ENCODE peak calls at places on chromosomes 3 and 15, in seven cellular contexts. D, O, U, X, Z, E and J are unnamed samples.

GRCh38 chr15:36284911-36285310 is 294.5 kb upstream of the CDIN1 start:
- DNase-seq in D (no peak), O (no peak), U (no peak), X (no peak), Z (no peak), E (no peak), J (peak; percentile 9)

GRCh38 chr15:31098953-31099740 is 2.4 kb downstream of the TRPM1 start:
- DNase-seq in D (no peak), O (no peak), U (no peak), X (no peak), Z (no peak), E (no peak), J (no peak)

GRCh38 chr3:129289201-129289921 is 10.7 kb downstream of the HMCES start:
- DNase-seq in D (no peak), O (no peak), U (no peak), X (no peak), Z (peak; percentile 95), E (no peak), J (no peak)

GRCh38 chr3:189573004-189573403 is 58.2 kb upstream of the TP63 start:
- DNase-seq in D (no peak), O (no peak), U (no peak), X (no peak), Z (no peak), E (no peak), J (no peak)

GRCh38 chr3:154214320-154214719 is 93.1 kb downstream of the ARHGEF26 start:
- DNase-seq in D (no peak), O (no peak), U (no peak), X (no peak), Z (peak; percentile 63), E (no peak), J (no peak)

GRCh38 chr3:61991706-61992105 is 381.6 kb downstream of the FEZF2 start:
- DNase-seq in D (no peak), O (no peak), U (no peak), X (no peak), Z (no peak), E (no peak), J (no peak)

GRCh38 chr3:126313580-126314304 is 43.5 kb downstream of the KLF15 start:
- DNase-seq in D (peak; percentile 29), O (no peak), U (no peak), X (peak; percentile 48), Z (peak; percentile 8), E (no peak), J (no peak)

GRCh38 chr15:36130641-36131310 is 448.6 kb upstream of the CDIN1 start:
- DNase-seq in D (no peak), O (no peak), U (no peak), X (no peak), Z (peak; percentile 26), E (no peak), J (no peak)

GRCh38 chr3:56408761-56409196 is 59.5 kb downstream of the ERC2 start:
- DNase-seq in D (no peak), O (no peak), U (no peak), X (no peak), Z (no peak), E (no peak), J (no peak)

GRCh38 chr3:87855626-87856025 is 203.2 kb downstream of the CGGBP1 start:
- DNase-seq in D (no peak), O (no peak), U (no peak), X (no peak), Z (peak; percentile 73), E (peak; percentile 5), J (no peak)

GRCh38 chr15:61195116-61196002 is 33.7 kb downstream of the RORA start:
- DNase-seq in D (no peak), O (peak; percentile 33), U (no peak), X (no peak), Z (peak; percentile 63), E (peak; percentile 8), J (no peak)

GRCh38 chr3:110623571-110623970 is 448.0 kb upstream of the NECTIN3 start:
- DNase-seq in D (no peak), O (no peak), U (no peak), X (no peak), Z (peak; percentile 26), E (no peak), J (no peak)

GRCh38 chr3:100602506-100603444 is 6.6 kb upstream of the ADGRG7 start:
- DNase-seq in D (no peak), O (no peak), U (no peak), X (no peak), Z (peak; percentile 15), E (no peak), J (no peak)

GRCh38 chr3:111314146-111314873 is 227.7 kb upstream of the CD96 start:
- DNase-seq in D (no peak), O (no peak), U (no peak), X (no peak), Z (no peak), E (no peak), J (no peak)

GRCh38 chr3:177424541-177424940 is 227.3 kb upstream of the TBL1XR1 start:
- DNase-seq in D (no peak), O (no peak), U (no peak), X (no peak), Z (no peak), E (no peak), J (no peak)

GRCh38 chr3:11071096-11071755 is 78.7 kb downstream of the SLC6A1 start:
- DNase-seq in D (no peak), O (no peak), U (no peak), X (no peak), Z (no peak), E (no peak), J (no peak)

GRCh38 chr3:81302045-81302444 is 459.4 kb downstream of the GBE1 start:
- DNase-seq in D (no peak), O (peak; percentile 58), U (peak; percentile 27), X (no peak), Z (peak; percentile 59), E (no peak), J (no peak)

GRCh38 chr15:75036269-75036668 is 12.9 kb downstream of the PPCDC start:
- DNase-seq in D (no peak), O (no peak), U (no peak), X (no peak), Z (peak; percentile 70), E (no peak), J (no peak)

GRCh38 chr3:17412950-17413530 is 329.4 kb downstream of the TBC1D5 start:
- DNase-seq in D (no peak), O (peak; percentile 82), U (peak; percentile 62), X (no peak), Z (peak; percentile 69), E (no peak), J (no peak)

GRCh38 chr3:49718419-49719213 is 868 bp downstream of the AMIGO3 start:
- DNase-seq in D (no peak), O (peak; percentile 12), U (no peak), X (peak; percentile 74), Z (no peak), E (no peak), J (no peak)

GRCh38 chr15:81117136-81117535 is 16.9 kb upstream of the CFAP161 start:
- DNase-seq in D (no peak), O (no peak), U (no peak), X (no peak), Z (peak; percentile 73), E (peak; percentile 35), J (no peak)

DNA sequence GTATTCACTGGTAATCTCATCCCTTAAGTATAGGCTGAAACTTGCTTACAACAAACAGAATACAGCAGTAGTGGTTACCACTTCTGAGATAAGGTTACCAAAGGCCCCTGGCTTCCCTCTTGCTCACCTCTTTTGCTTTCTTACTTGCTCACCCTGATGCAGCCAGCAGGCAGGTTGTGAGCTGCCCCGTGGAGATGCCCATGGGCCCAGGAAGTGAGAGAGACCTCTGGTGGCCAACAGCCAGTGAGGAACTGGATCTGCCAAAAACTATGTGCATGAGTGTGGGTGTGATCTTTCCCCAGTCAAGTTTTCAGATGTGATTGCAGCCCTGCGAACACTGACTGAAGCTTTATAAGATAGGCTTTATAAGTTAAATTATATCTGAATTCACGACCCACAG is 48.7 kb downstream of the NMNAT3 start:
- DNase-seq in D (no peak), O (peak; percentile 28), U (no peak), X (no peak), Z (peak; percentile 10), E (no peak), J (no peak)
- TF ChIP-seq CTCF in D (no peak), O (peak; percentile 50), U (no peak), X (no peak), Z (peak; percentile 40), E (peak; percentile 21), J (peak; percentile 47)

GRCh38 chr3:120907659-120908029 is 361 bp upstream of the STXBP5L start:
- DNase-seq in D (no peak), O (no peak), U (no peak), X (no peak), Z (no peak), E (no peak), J (no peak)

GRCh38 chr3:120909602-120909878 is 1.5 kb downstream of the STXBP5L start:
- DNase-seq in D (peak; percentile 42), O (peak; percentile 24), U (no peak), X (no peak), Z (no peak), E (no peak), J (no peak)

GRCh38 chr3:120908803-120909601 is 997 bp downstream of the STXBP5L start:
- DNase-seq in D (no peak), O (no peak), U (no peak), X (no peak), Z (no peak), E (no peak), J (no peak)

GRCh38 chr3:120908030-120908802 is at the start of gene STXBP5L:
- DNase-seq in D (peak; percentile 97), O (peak; percentile 97), U (peak; percentile 37), X (peak; percentile 86), Z (peak; percentile 60), E (no peak), J (no peak)
- H3K4me3 ChIP-seq in D (peak within 1 kb of the TSS; percentile 62), O (peak within 1 kb of the TSS; percentile 83), U (peak within 1 kb of the TSS; percentile 42), X (peak within 1 kb of the TSS; percentile 36), Z (peak within 1 kb of the TSS; percentile 26), E (peak within 1 kb of the TSS; percentile 31), J (peak within 1 kb of the TSS; percentile 52)

DNA sequence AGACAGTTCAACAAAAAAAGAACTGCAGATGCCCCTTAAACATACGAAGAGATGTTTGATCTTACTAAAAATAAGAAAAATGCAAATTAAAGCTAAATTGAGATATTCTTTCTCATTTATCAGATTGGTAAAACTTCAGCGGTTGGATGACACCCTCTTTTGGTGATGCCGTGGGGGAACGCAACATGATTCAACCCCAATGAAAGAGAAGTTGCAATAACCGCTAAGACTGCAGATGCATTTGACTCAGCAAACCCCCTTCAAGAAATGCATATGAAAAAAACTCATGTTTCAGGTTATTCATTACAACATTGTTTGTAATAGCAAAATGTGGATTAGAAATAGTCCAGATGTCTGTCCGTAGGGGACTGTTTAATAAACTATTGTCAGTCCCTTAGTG is 3.6 kb downstream of the KLHL6 start:
- DNase-seq in D (no peak), O (no peak), U (no peak), X (no peak), Z (no peak), E (no peak), J (no peak)
- TF ChIP-seq CTCF in D (no peak), O (no peak), U (no peak), X (no peak), Z (no peak), E (no peak), J (no peak)

DNA sequence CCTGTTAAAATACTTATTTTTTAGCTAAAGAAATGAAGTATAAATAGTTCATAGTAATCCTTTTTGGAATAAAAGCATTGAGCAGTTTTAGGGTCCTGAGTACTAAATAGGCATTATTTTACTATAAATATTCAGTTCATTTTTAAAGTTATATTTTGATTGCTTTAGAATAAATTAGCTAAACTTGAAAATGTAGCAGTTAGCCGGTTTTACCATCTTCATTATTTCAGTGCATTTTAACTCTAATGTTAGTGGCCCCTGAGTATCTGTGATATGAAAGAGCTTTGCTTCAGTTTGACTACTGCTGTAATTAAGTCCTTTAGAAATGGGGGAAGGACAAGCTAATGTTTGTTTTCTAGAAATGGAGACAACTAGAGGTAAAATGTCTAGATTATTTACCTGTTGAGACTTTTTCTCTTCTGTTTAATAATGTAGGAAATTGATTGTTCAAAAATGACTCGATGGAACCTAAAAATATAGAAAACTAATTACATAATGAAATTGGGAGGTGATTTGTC is 3.6 kb downstream of the SMC4 start:
- DNase-seq in D (no peak), O (no peak), U (no peak), X (no peak), Z (no peak), E (no peak), J (no peak)
- H3K4me3 ChIP-seq in D (no peak overlapping the region), O (peak overlapping the region; percentile 95), U (peak overlapping the region; percentile 58), X (peak overlapping the region; percentile 90), Z (peak overlapping the region; percentile 85), E (peak overlapping the region; percentile 62), J (peak overlapping the region; percentile 89)